ENCODE peak calls at places on chromosomes 12 and 14, in four cellular contexts. L is K562, C is A549, X is HepG2. Z is an unnamed sample.

GRCh38 chr12:6336859-6337744 is 4.8 kb downstream of the TNFRSF1A start:
- DNase-seq in L (peak; percentile 50), C (no peak), X (no peak), Z (peak; percentile 30)

GRCh38 chr12:40262657-40263056 is 37.9 kb downstream of the LRRK2 start:
- DNase-seq in L (no peak), C (no peak), X (no peak), Z (no peak)

GRCh38 chr12:24349051-24349780 is 399.7 kb upstream of the SOX5 start:
- DNase-seq in L (no peak), C (no peak), X (no peak), Z (no peak)

GRCh38 chr14:90060965-90061848 is 587 bp upstream of the KCNK13 start:
- DNase-seq in L (no peak), C (no peak), X (no peak), Z (peak; percentile 61)

GRCh38 chr14:47541652-47542051 is 133.8 kb downstream of the MDGA2 start:
- DNase-seq in L (no peak), C (no peak), X (no peak), Z (no peak)

GRCh38 chr14:60183138-60183537 is 17.9 kb upstream of the DHRS7 start:
- DNase-seq in L (no peak), C (no peak), X (no peak), Z (no peak)

GRCh38 chr12:28351414-28351813 is 161.2 kb downstream of the CCDC91 start:
- DNase-seq in L (no peak), C (no peak), X (no peak), Z (no peak)

GRCh38 chr14:84340938-84341337 is 1189.0 kb upstream of the FLRT2 start:
- DNase-seq in L (no peak), C (no peak), X (no peak), Z (no peak)

GRCh38 chr14:61659582-61659981 is 35.7 kb upstream of the HIF1A start:
- DNase-seq in L (no peak), C (no peak), X (no peak), Z (no peak)

GRCh38 chr12:40515041-40515825 is 177.0 kb upstream of the CNTN1 start:
- DNase-seq in L (no peak), C (no peak), X (no peak), Z (no peak)

GRCh38 chr14:92922155-92922735 is 705 bp upstream of the CHGA start:
- DNase-seq in L (no peak), C (peak; percentile 21), X (no peak), Z (no peak)

GRCh38 chr12:15220961-15221885 is at the start of gene RERG:
- DNase-seq in L (peak; percentile 17), C (peak; percentile 78), X (peak; percentile 44), Z (peak; percentile 89)

GRCh38 chr12:12896261-12896660 is 4.9 kb downstream of the GPRC5A start:
- DNase-seq in L (no peak), C (peak; percentile 60), X (no peak), Z (no peak)

GRCh38 chr12:80264386-80264785 is 165.0 kb downstream of the OTOGL start:
- DNase-seq in L (no peak), C (no peak), X (no peak), Z (no peak)

GRCh38 chr12:124358572-124358971 is 63.7 kb downstream of the RFLNA start:
- DNase-seq in L (no peak), C (no peak), X (no peak), Z (no peak)

GRCh38 chr12:121926874-121927706 is 8.7 kb downstream of the CFAP251 start:
- DNase-seq in L (no peak), C (no peak), X (no peak), Z (no peak)

GRCh38 chr12:50925342-50925651 is 27.0 kb upstream of the HIGD1C start:
- DNase-seq in L (no peak), C (no peak), X (no peak), Z (peak; percentile 28)

GRCh38 chr14:88078525-88078924 is 73.6 kb downstream of the GPR65 start:
- DNase-seq in L (no peak), C (no peak), X (no peak), Z (no peak)

GRCh38 chr12:45612044-45612794 is 117.3 kb upstream of the ARID2 start:
- DNase-seq in L (no peak), C (no peak), X (no peak), Z (no peak)

GRCh38 chr12:39807043-39807442 is 187.4 kb upstream of the ABCD2 start:
- DNase-seq in L (peak; percentile 65), C (peak; percentile 63), X (peak; percentile 45), Z (peak; percentile 26)

GRCh38 chr14:31414190-31414833 is 6.0 kb downstream of the HEATR5A start:
- DNase-seq in L (no peak), C (peak; percentile 13), X (peak; percentile 49), Z (no peak)

GRCh38 chr12:64990991-64991570 is 130.0 kb downstream of the WIF1 start:
- DNase-seq in L (no peak), C (no peak), X (no peak), Z (no peak)

GRCh38 chr14:36238666-36239363 is 62.3 kb upstream of the PTCSC3 start:
- DNase-seq in L (no peak), C (no peak), X (no peak), Z (no peak)

GRCh38 chr14:92719421-92719820 is 29.0 kb downstream of the LGMN start:
- DNase-seq in L (no peak), C (no peak), X (no peak), Z (no peak)

GRCh38 chr14:36505193-36505815 is 14.7 kb downstream of the NKX2-1 start:
- DNase-seq in L (no peak), C (no peak), X (no peak), Z (peak; percentile 60)

GRCh38 chr12:79374543-79374942 is 316.2 kb downstream of the PAWR start:
- DNase-seq in L (no peak), C (peak; percentile 49), X (no peak), Z (no peak)

GRCh38 chr12:115172521-115172920 is 488.5 kb upstream of the TBX3 start:
- DNase-seq in L (no peak), C (no peak), X (no peak), Z (no peak)

GRCh38 chr14:21395450-21395849 is 11.6 kb upstream of the SUPT16H start:
- DNase-seq in L (no peak), C (no peak), X (no peak), Z (no peak)

GRCh38 chr14:53621433-53621832 is 335.2 kb downstream of the BMP4 start:
- DNase-seq in L (no peak), C (no peak), X (no peak), Z (no peak)
- TF ChIP-seq NR3C1 in L (no peak), C (no peak), X (no peak), Z (no peak)

DNA sequence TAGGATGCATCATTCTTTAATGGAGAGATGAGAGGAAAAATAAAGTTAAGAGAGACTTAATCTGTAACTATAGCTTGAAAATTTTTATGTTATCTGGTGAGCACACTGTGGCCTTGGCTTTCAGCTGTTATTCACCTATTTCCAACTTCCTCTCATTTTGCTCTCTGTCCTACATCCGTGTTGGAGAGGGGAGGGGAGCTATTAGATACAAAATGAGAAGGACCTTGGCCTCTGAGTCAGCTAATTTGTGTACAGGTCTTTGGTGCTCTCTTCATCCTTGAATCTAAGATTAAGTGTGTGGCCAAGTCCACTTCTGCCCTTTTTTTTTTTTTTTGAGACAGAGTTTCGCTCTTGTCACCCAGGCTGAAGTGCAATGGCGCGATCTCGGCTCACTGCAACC is 887 bp upstream of the APOBEC1 start:
- DNase-seq in L (no peak), C (no peak), X (peak; percentile 40), Z (no peak)
- TF ChIP-seq USF2 in L (no peak), C (no peak), X (no peak), Z (no peak)

GRCh38 chr12:11685261-11685660 is 35.8 kb downstream of the ETV6 start:
- DNase-seq in L (no peak), C (no peak), X (no peak), Z (no peak)

GRCh38 chr12:11687538-11687937 is 38.1 kb downstream of the ETV6 start:
- DNase-seq in L (no peak), C (no peak), X (peak; percentile 42), Z (no peak)

GRCh38 chr12:11685716-11686115 is 36.2 kb downstream of the ETV6 start:
- DNase-seq in L (no peak), C (no peak), X (no peak), Z (no peak)

GRCh38 chr12:11684811-11685210 is 35.3 kb downstream of the ETV6 start:
- DNase-seq in L (no peak), C (no peak), X (no peak), Z (no peak)

DNA sequence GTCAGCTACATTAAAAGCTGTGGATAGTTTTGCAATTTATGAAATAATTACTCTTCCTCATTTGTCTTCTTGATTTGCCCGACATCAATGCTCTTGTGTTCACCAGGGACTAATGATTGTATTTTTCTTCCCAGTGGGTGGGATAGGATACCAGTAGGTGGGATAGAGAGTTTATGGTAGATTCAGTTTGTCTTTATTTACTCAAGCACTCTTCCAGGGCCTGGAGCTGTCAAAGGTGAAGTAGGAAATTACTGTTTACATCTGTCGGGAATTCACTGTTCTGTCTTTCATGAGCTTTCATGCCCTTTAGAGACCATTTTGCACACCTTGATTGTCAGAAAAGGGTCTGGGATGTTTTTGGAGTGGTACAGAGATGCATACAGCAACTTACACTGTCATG is 36.7 kb downstream of the ETV6 start:
- DNase-seq in L (no peak), C (no peak), X (no peak), Z (no peak)
- TF ChIP-seq NR3C1 in L (no peak), C (no peak), X (no peak), Z (no peak)

DNA sequence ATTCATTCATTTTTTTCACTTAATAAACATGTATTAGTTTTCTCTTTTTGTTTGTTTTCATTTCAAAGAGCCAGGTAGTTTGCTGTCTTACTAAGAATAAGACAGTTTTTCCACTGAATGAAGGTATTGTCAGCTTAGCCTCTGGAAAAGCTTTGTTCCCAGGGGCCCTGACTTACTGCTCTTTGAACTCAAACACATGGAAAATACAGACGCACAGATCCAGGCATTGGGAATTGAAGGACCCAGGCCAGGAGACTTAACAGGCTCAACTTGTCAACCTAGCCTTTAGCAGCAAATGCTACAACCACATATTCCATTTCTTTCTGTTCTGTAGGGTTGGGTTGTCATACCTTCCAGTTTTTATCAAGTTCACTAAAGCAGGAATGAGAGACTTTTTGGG is 38.5 kb upstream of the SLCO1C1 start:
- DNase-seq in L (peak; percentile 2), C (no peak), X (peak; percentile 94), Z (no peak)
- TF ChIP-seq USF2 in L (no peak), C (no peak), X (no peak), Z (no peak)

Z was measured in WTC11.